ENCODE peak calls at places on chromosomes 11 and 22, in six cellular contexts. K is activated CD4-positive, alpha-beta T cell treated with anti-CD3 and anti-CD28 coated beads for 4 hours; F is GF-D8; U is KG1; Z is Right ventricle myocardium superior; O is A549. I is an unnamed sample.

GRCh38 chr11:36095716-36096115 is 151.9 kb downstream of the LDLRAD3 start:
- DNase-seq in F (no peak), Z (no peak), K (no peak), O (no peak), U (no peak), I (no peak)

GRCh38 chr11:126139541-126140091 is 71.8 kb downstream of the RPUSD4 start:
- DNase-seq in K (no peak), Z (peak), O (no peak), U (no peak), F (no peak), I (no peak)

GRCh38 chr11:33266418-33267215 is 9.4 kb downstream of the HIPK3 start:
- DNase-seq in U (no peak), K (no peak), F (no peak), O (no peak), Z (peak), I (peak)

GRCh38 chr11:65903068-65903481 is 2.9 kb upstream of the FOSL1 start:
- DNase-seq in Z (no peak), K (no peak), O (peak), U (no peak), F (no peak), I (no peak)

GRCh38 chr11:123020968-123021367 is 39.3 kb upstream of the BSX start:
- DNase-seq in K (peak), Z (no peak), U (peak), F (peak), O (peak), I (no peak)

GRCh38 chr11:69114362-69114761 is 41.4 kb upstream of the SMIM38 start:
- DNase-seq in F (no peak), O (no peak), Z (peak), K (no peak), U (no peak), I (no peak)

GRCh38 chr11:93487032-93487483 is 56.1 kb downstream of the SMCO4 start:
- DNase-seq in Z (no peak), O (no peak), U (no peak), K (no peak), F (no peak), I (no peak)

GRCh38 chr11:6655790-6656580 is at the start of gene DCHS1:
- DNase-seq in Z (peak), U (no peak), F (no peak), K (peak), O (no peak), I (no peak)

GRCh38 chr22:33605201-33605600 is 315.1 kb downstream of the LARGE1 start:
- DNase-seq in Z (no peak), F (no peak), K (no peak), O (no peak), U (no peak), I (no peak)

GRCh38 chr22:29710922-29711593 is 8.7 kb upstream of the CABP7 start:
- DNase-seq in K (no peak), O (no peak), Z (peak), U (no peak), F (no peak), I (no peak)

GRCh38 chr22:19872779-19873137 is 18.1 kb upstream of the GNB1L start:
- DNase-seq in O (no peak), F (no peak), Z (no peak), U (no peak), K (no peak), I (no peak)

GRCh38 chr11:124467376-124468061 is 22.0 kb upstream of the OR8B8 start:
- DNase-seq in F (no peak), U (no peak), K (no peak), O (no peak), Z (no peak), I (no peak)

GRCh38 chr22:27405672-27406388 is 395.7 kb downstream of the MN1 start:
- DNase-seq in U (peak), Z (peak), O (peak), K (no peak), F (no peak), I (no peak)

GRCh38 chr11:78465169-78465942 is 47.7 kb upstream of the GAB2 start:
- DNase-seq in F (no peak), K (no peak), Z (no peak), O (no peak), U (no peak), I (no peak)

GRCh38 chr22:40271440-40271839 is 74.9 kb upstream of the ADSL start:
- DNase-seq in O (no peak), F (no peak), Z (no peak), U (no peak), K (no peak), I (no peak)

GRCh38 chr11:36328956-36329673 is 33.0 kb downstream of the PRR5L start:
- DNase-seq in O (no peak), U (no peak), K (no peak), F (no peak), Z (no peak), I (no peak)

GRCh38 chr11:35621620-35622019 is 3.4 kb downstream of the FJX1 start:
- DNase-seq in Z (no peak), K (no peak), U (no peak), O (no peak), F (no peak), I (no peak)

GRCh38 chr22:41479671-41480396 is 10.9 kb downstream of the ACO2 start:
- DNase-seq in Z (no peak), F (no peak), K (no peak), U (no peak), O (no peak), I (no peak)

GRCh38 chr22:23834830-23835772 is 3.7 kb downstream of the DERL3 start:
- DNase-seq in Z (peak), K (no peak), F (no peak), O (no peak), U (no peak), I (no peak)

GRCh38 chr11:77198440-77198849 is 70.4 kb downstream of the MYO7A start:
- DNase-seq in U (no peak), Z (peak), K (no peak), O (peak), F (no peak), I (no peak)

GRCh38 chr11:47551086-47551485 is 1.8 kb downstream of the CELF1 start:
- DNase-seq in U (peak), Z (no peak), O (peak), F (no peak), K (no peak), I (no peak)

GRCh38 chr11:9821008-9821752 is 157.3 kb downstream of the SWAP70 start:
- DNase-seq in Z (no peak), O (no peak), K (no peak), F (no peak), U (no peak), I (no peak)

GRCh38 chr22:37309221-37310074 is 27.1 kb downstream of the CYTH4 start:
- DNase-seq in F (peak), U (peak), K (no peak), O (no peak), Z (no peak), I (no peak)

GRCh38 chr11:83480251-83480650 is 194.1 kb upstream of the CCDC90B start:
- DNase-seq in Z (no peak), K (no peak), U (no peak), O (no peak), F (no peak), I (no peak)

GRCh38 chr11:116507849-116508695 is 264.7 kb downstream of the BUD13 start:
- DNase-seq in O (no peak), Z (no peak), K (no peak), U (no peak), F (no peak), I (no peak)

GRCh38 chr11:73965076-73965763 is 14.4 kb downstream of the DNAJB13 start:
- DNase-seq in F (no peak), O (no peak), Z (peak), K (no peak), U (no peak), I (no peak)

GRCh38 chr11:1052133-1053011 is 15.9 kb upstream of the MUC6 start:
- DNase-seq in F (no peak), U (no peak), Z (peak), O (no peak), K (no peak), I (no peak)

GRCh38 chr11:69298778-69299461 is 5.0 kb downstream of the MYEOV start:
- DNase-seq in O (no peak), F (no peak), U (no peak), Z (no peak), K (no peak), I (no peak)

GRCh38 chr22:40524392-40525249 is 111.9 kb downstream of the MRTFA start:
- DNase-seq in F (peak), U (no peak), O (no peak), Z (no peak), K (no peak), I (no peak)

GRCh38 chr11:20363149-20363499 is 390 bp upstream of the HTATIP2 start:
- DNase-seq in Z (no peak), U (no peak), K (no peak), O (no peak), F (no peak), I (no peak)